ENCODE peak calls at places on chromosomes 16 and 17, in seven cellular contexts. One of them, this sample, is unnamed.

GRCh38 chr16:14109077-14109775 is 38.1 kb downstream of the MRTFB start:
- DNase-seq in B cell: no peak
- DNase-seq in left lung: no peak
- DNase-seq in T-cell: no peak
- DNase-seq in Ammon's horn: no peak
- DNase-seq in endothelial cell: no peak
- DNase-seq in transverse colon: no peak
- DNase-seq in this sample: no peak

GRCh38 chr17:9158545-9159452 is 137.5 kb downstream of the NTN1 start:
- DNase-seq in left lung: no peak
- DNase-seq in T-cell: no peak
- DNase-seq in Ammon's horn: no peak
- DNase-seq in transverse colon: no peak
- DNase-seq in endothelial cell: no peak
- DNase-seq in B cell: no peak
- DNase-seq in this sample: no peak

GRCh38 chr17:58991718-58992331 is 114.9 kb downstream of the TRIM37 start:
- DNase-seq in T-cell: no peak
- DNase-seq in B cell: no peak
- DNase-seq in endothelial cell: no peak
- DNase-seq in transverse colon: peak
- DNase-seq in Ammon's horn: no peak
- DNase-seq in left lung: peak
- DNase-seq in this sample: peak

GRCh38 chr16:4410335-4411075 is 5.9 kb downstream of the CORO7 start:
- DNase-seq in Ammon's horn: peak
- DNase-seq in T-cell: no peak
- DNase-seq in left lung: no peak
- DNase-seq in endothelial cell: no peak
- DNase-seq in B cell: no peak
- DNase-seq in transverse colon: peak
- DNase-seq in this sample: no peak

GRCh38 chr16:68737730-68738590 is 868 bp downstream of the CDH1 start:
- DNase-seq in transverse colon: peak
- DNase-seq in Ammon's horn: no peak
- DNase-seq in left lung: peak
- DNase-seq in T-cell: no peak
- DNase-seq in endothelial cell: no peak
- DNase-seq in B cell: peak
- DNase-seq in this sample: no peak

GRCh38 chr17:39400547-39401411 is 647 bp downstream of the FBXL20 start:
- DNase-seq in left lung: peak
- DNase-seq in endothelial cell: no peak
- DNase-seq in transverse colon: peak
- DNase-seq in Ammon's horn: peak
- DNase-seq in B cell: no peak
- DNase-seq in T-cell: peak
- DNase-seq in this sample: no peak

GRCh38 chr17:50059256-50059655 is 3.3 kb downstream of the ITGA3 start:
- DNase-seq in B cell: no peak
- DNase-seq in T-cell: no peak
- DNase-seq in Ammon's horn: no peak
- DNase-seq in transverse colon: no peak
- DNase-seq in left lung: no peak
- DNase-seq in endothelial cell: no peak
- DNase-seq in this sample: no peak

GRCh38 chr17:41555105-41555887 is 16.6 kb downstream of the KRT9 start:
- DNase-seq in transverse colon: peak
- DNase-seq in endothelial cell: no peak
- DNase-seq in T-cell: no peak
- DNase-seq in left lung: no peak
- DNase-seq in B cell: no peak
- DNase-seq in Ammon's horn: no peak
- DNase-seq in this sample: no peak

GRCh38 chr17:36657763-36658490 is 56.5 kb downstream of the MRM1 start:
- DNase-seq in B cell: peak
- DNase-seq in T-cell: no peak
- DNase-seq in Ammon's horn: no peak
- DNase-seq in endothelial cell: peak
- DNase-seq in left lung: no peak
- DNase-seq in transverse colon: peak
- DNase-seq in this sample: no peak

GRCh38 chr16:69150146-69150865 is 17.9 kb downstream of the UTP4 start:
- DNase-seq in left lung: no peak
- DNase-seq in transverse colon: peak
- DNase-seq in endothelial cell: peak
- DNase-seq in B cell: peak
- DNase-seq in T-cell: no peak
- DNase-seq in Ammon's horn: peak
- DNase-seq in this sample: peak

GRCh38 chr17:518047-518735 is 165.6 kb upstream of the RPH3AL start:
- DNase-seq in B cell: no peak
- DNase-seq in transverse colon: no peak
- DNase-seq in Ammon's horn: no peak
- DNase-seq in left lung: no peak
- DNase-seq in T-cell: no peak
- DNase-seq in endothelial cell: no peak
- DNase-seq in this sample: no peak

GRCh38 chr17:8598913-8599312 is 31.6 kb downstream of the MYH10 start:
- DNase-seq in transverse colon: no peak
- DNase-seq in T-cell: no peak
- DNase-seq in B cell: no peak
- DNase-seq in Ammon's horn: no peak
- DNase-seq in endothelial cell: no peak
- DNase-seq in left lung: no peak
- DNase-seq in this sample: no peak

GRCh38 chr17:75777243-75777922 is 7.2 kb upstream of the UNK start:
- DNase-seq in endothelial cell: no peak
- DNase-seq in B cell: no peak
- DNase-seq in left lung: no peak
- DNase-seq in transverse colon: no peak
- DNase-seq in T-cell: no peak
- DNase-seq in Ammon's horn: no peak
- DNase-seq in this sample: no peak

GRCh38 chr17:4573682-4574081 is 10.6 kb upstream of the SMTNL2 start:
- DNase-seq in T-cell: no peak
- DNase-seq in B cell: no peak
- DNase-seq in endothelial cell: no peak
- DNase-seq in Ammon's horn: no peak
- DNase-seq in left lung: no peak
- DNase-seq in transverse colon: no peak
- DNase-seq in this sample: peak

GRCh38 chr16:88618182-88618955 is 20.0 kb upstream of the IL17C start:
- DNase-seq in left lung: no peak
- DNase-seq in T-cell: no peak
- DNase-seq in Ammon's horn: no peak
- DNase-seq in B cell: peak
- DNase-seq in transverse colon: no peak
- DNase-seq in endothelial cell: no peak
- DNase-seq in this sample: peak